ENCODE peak calls at places on chromosomes 5 and 9, in eight cellular contexts. Z, S, D, Y, V, N, M and F are unnamed samples.

GRCh38 chr5:132695956-132696355 is 22.2 kb downstream of the IL4 start:
- DNase-seq in Z (no peak), S (no peak), D (no peak), Y (no peak), V (no peak), N (no peak), M (no peak), F (no peak)

GRCh38 chr9:105978336-105978735 is 284.0 kb downstream of the TMEM38B start:
- DNase-seq in Z (no peak), S (no peak), D (no peak), Y (no peak), V (no peak), N (no peak), M (no peak), F (no peak)

GRCh38 chr9:115849679-115850412 is 303.7 kb upstream of the PAPPA start:
- DNase-seq in Z (no peak), S (no peak), D (no peak), Y (no peak), V (no peak), N (no peak), M (peak), F (no peak)

GRCh38 chr5:149456597-149457392 is 77.7 kb upstream of the IL17B start:
- DNase-seq in Z (no peak), S (no peak), D (no peak), Y (no peak), V (no peak), N (no peak), M (no peak), F (no peak)

GRCh38 chr5:115816226-115817042 is at the start of gene CDO1:
- DNase-seq in Z (peak), S (peak), D (no peak), Y (peak), V (no peak), N (peak), M (peak), F (peak)

GRCh38 chr9:112218908-112219307 is 43.8 kb upstream of the SUSD1 start:
- DNase-seq in Z (peak), S (no peak), D (no peak), Y (no peak), V (no peak), N (no peak), M (no peak), F (no peak)

GRCh38 chr9:130352081-130352480 is 86.5 kb downstream of the HMCN2 start:
- DNase-seq in Z (no peak), S (no peak), D (no peak), Y (no peak), V (no peak), N (no peak), M (no peak), F (no peak)

GRCh38 chr9:112680731-112681402 is 37.0 kb downstream of the INIP start:
- DNase-seq in Z (no peak), S (no peak), D (no peak), Y (peak), V (no peak), N (no peak), M (no peak), F (no peak)

GRCh38 chr9:81826541-81826906 is 101.7 kb upstream of the SPATA31D4 start:
- DNase-seq in Z (no peak), S (no peak), D (peak), Y (no peak), V (no peak), N (no peak), M (peak), F (no peak)

GRCh38 chr9:27888661-27889295 is 315.5 kb upstream of the C9orf72 start:
- DNase-seq in Z (peak), S (no peak), D (no peak), Y (peak), V (no peak), N (no peak), M (no peak), F (peak)

GRCh38 chr5:51618234-51618633 is 235.0 kb downstream of the ISL1 start:
- DNase-seq in Z (no peak), S (no peak), D (no peak), Y (no peak), V (no peak), N (no peak), M (no peak), F (no peak)

GRCh38 chr9:110036286-110036685 is 171.7 kb downstream of the C9orf152 start:
- DNase-seq in Z (no peak), S (no peak), D (no peak), Y (no peak), V (no peak), N (no peak), M (no peak), F (no peak)

GRCh38 chr5:64384761-64385160 is 121.1 kb upstream of the RGS7BP start:
- DNase-seq in Z (no peak), S (no peak), D (no peak), Y (peak), V (peak), N (no peak), M (no peak), F (no peak)

GRCh38 chr9:108640211-108640610 is 215.6 kb downstream of the ACTL7B start:
- DNase-seq in Z (no peak), S (no peak), D (no peak), Y (no peak), V (no peak), N (no peak), M (no peak), F (no peak)

GRCh38 chr9:120735009-120735408 is 20.7 kb upstream of the MEGF9 start:
- DNase-seq in Z (no peak), S (no peak), D (no peak), Y (no peak), V (no peak), N (no peak), M (no peak), F (no peak)

GRCh38 chr9:113166039-113166438 is 15.2 kb downstream of the SLC31A2 start:
- DNase-seq in Z (no peak), S (no peak), D (no peak), Y (no peak), V (no peak), N (no peak), M (no peak), F (no peak)

GRCh38 chr9:93589688-93590087 is 13.3 kb downstream of the PHF2 start:
- DNase-seq in Z (no peak), S (no peak), D (peak), Y (no peak), V (no peak), N (no peak), M (peak), F (no peak)

GRCh38 chr9:129669946-129670345 is 4.5 kb downstream of the PRRX2 start:
- DNase-seq in Z (no peak), S (no peak), D (no peak), Y (no peak), V (peak), N (no peak), M (no peak), F (no peak)

GRCh38 chr5:110070836-110071235 is 381.1 kb downstream of the MAN2A1 start:
- DNase-seq in Z (no peak), S (no peak), D (no peak), Y (no peak), V (no peak), N (no peak), M (no peak), F (no peak)

GRCh38 chr5:169161022-169161680 is 139.8 kb downstream of the SLIT3 start:
- DNase-seq in Z (no peak), S (no peak), D (no peak), Y (peak), V (peak), N (peak), M (peak), F (peak)

GRCh38 chr5:132180134-132180745 is 47.4 kb downstream of the P4HA2 start:
- DNase-seq in Z (peak), S (no peak), D (no peak), Y (peak), V (peak), N (no peak), M (peak), F (peak)

GRCh38 chr9:36039696-36040095 is 3.0 kb downstream of the RECK start:
- DNase-seq in Z (no peak), S (no peak), D (no peak), Y (no peak), V (peak), N (no peak), M (peak), F (no peak)